ENCODE peak calls at places on chromosomes 5 and 9, in nine cellular contexts. One of them, this sample, is unnamed.
A peak's percentile ranks its signal among the peaks of the same experiment; 100 is the strongest.

GRCh38 chr9:116592926-116593325 is 94.2 kb upstream of the TRIM32 start:
- DNase-seq in right cardiac atrium: no peak
- DNase-seq in body of pancreas: no peak
- DNase-seq in CD8-positive, alpha-beta T cell: no peak
- DNase-seq in left ventricle myocardium inferior: no peak
- DNase-seq in mesendoderm: no peak
- DNase-seq in tibial artery: no peak
- DNase-seq in stomach: no peak
- DNase-seq in thyroid gland: no peak
- DNase-seq in this sample: no peak

GRCh38 chr5:83394190-83394589 is 77.4 kb upstream of the VCAN start:
- DNase-seq in right cardiac atrium: no peak
- DNase-seq in body of pancreas: no peak
- DNase-seq in CD8-positive, alpha-beta T cell: no peak
- DNase-seq in left ventricle myocardium inferior: no peak
- DNase-seq in mesendoderm: no peak
- DNase-seq in tibial artery: no peak
- DNase-seq in stomach: no peak
- DNase-seq in thyroid gland: no peak
- DNase-seq in this sample: no peak

GRCh38 chr9:137293482-137294090 is 8.5 kb downstream of the NRARP start:
- DNase-seq in right cardiac atrium: no peak
- DNase-seq in body of pancreas: peak; percentile 88
- DNase-seq in CD8-positive, alpha-beta T cell: no peak
- DNase-seq in left ventricle myocardium inferior: no peak
- DNase-seq in mesendoderm: no peak
- DNase-seq in tibial artery: no peak
- DNase-seq in stomach: peak; percentile 91
- DNase-seq in thyroid gland: no peak
- DNase-seq in this sample: no peak

GRCh38 chr5:44933686-44934085 is 124.9 kb downstream of the MRPS30 start:
- DNase-seq in right cardiac atrium: no peak
- DNase-seq in body of pancreas: no peak
- DNase-seq in CD8-positive, alpha-beta T cell: no peak
- DNase-seq in left ventricle myocardium inferior: no peak
- DNase-seq in mesendoderm: no peak
- DNase-seq in tibial artery: no peak
- DNase-seq in stomach: no peak
- DNase-seq in thyroid gland: no peak
- DNase-seq in this sample: no peak

GRCh38 chr5:133967715-133968056 is 739 bp downstream of the C5orf15 start:
- DNase-seq in right cardiac atrium: no peak
- DNase-seq in body of pancreas: peak; percentile 18
- DNase-seq in CD8-positive, alpha-beta T cell: no peak
- DNase-seq in left ventricle myocardium inferior: no peak
- DNase-seq in mesendoderm: peak; percentile 24
- DNase-seq in tibial artery: no peak
- DNase-seq in stomach: peak; percentile 28
- DNase-seq in thyroid gland: peak; percentile 24
- DNase-seq in this sample: peak; percentile 12

GRCh38 chr5:91425046-91425445 is 41.9 kb upstream of the ARRDC3 start:
- DNase-seq in right cardiac atrium: no peak
- DNase-seq in body of pancreas: no peak
- DNase-seq in CD8-positive, alpha-beta T cell: no peak
- DNase-seq in left ventricle myocardium inferior: no peak
- DNase-seq in mesendoderm: peak; percentile 36
- DNase-seq in tibial artery: no peak
- DNase-seq in stomach: no peak
- DNase-seq in thyroid gland: no peak
- DNase-seq in this sample: no peak

GRCh38 chr9:92206490-92206889 is 87.0 kb downstream of the IARS1 start:
- DNase-seq in right cardiac atrium: no peak
- DNase-seq in body of pancreas: no peak
- DNase-seq in CD8-positive, alpha-beta T cell: no peak
- DNase-seq in left ventricle myocardium inferior: no peak
- DNase-seq in mesendoderm: no peak
- DNase-seq in tibial artery: no peak
- DNase-seq in stomach: no peak
- DNase-seq in thyroid gland: no peak
- DNase-seq in this sample: no peak

GRCh38 chr9:1922026-1922425 is 93.1 kb upstream of the SMARCA2 start:
- DNase-seq in right cardiac atrium: no peak
- DNase-seq in body of pancreas: no peak
- DNase-seq in CD8-positive, alpha-beta T cell: no peak
- DNase-seq in left ventricle myocardium inferior: no peak
- DNase-seq in mesendoderm: peak; percentile 39
- DNase-seq in tibial artery: no peak
- DNase-seq in stomach: no peak
- DNase-seq in thyroid gland: no peak
- DNase-seq in this sample: no peak

GRCh38 chr5:64612349-64612961 is 77.8 kb upstream of the SHISAL2B start:
- DNase-seq in right cardiac atrium: peak; percentile 30
- DNase-seq in body of pancreas: peak; percentile 48
- DNase-seq in CD8-positive, alpha-beta T cell: no peak
- DNase-seq in left ventricle myocardium inferior: no peak
- DNase-seq in mesendoderm: peak; percentile 81
- DNase-seq in tibial artery: peak; percentile 40
- DNase-seq in stomach: peak; percentile 27
- DNase-seq in thyroid gland: peak; percentile 48
- DNase-seq in this sample: no peak

GRCh38 chr5:149684371-149684770 is 45.7 kb upstream of the PPARGC1B start:
- DNase-seq in right cardiac atrium: no peak
- DNase-seq in body of pancreas: no peak
- DNase-seq in CD8-positive, alpha-beta T cell: no peak
- DNase-seq in left ventricle myocardium inferior: no peak
- DNase-seq in mesendoderm: no peak
- DNase-seq in tibial artery: no peak
- DNase-seq in stomach: no peak
- DNase-seq in thyroid gland: no peak
- DNase-seq in this sample: no peak
- H3K4me1 ChIP-seq in right cardiac atrium: peaks cover 7% of the 10 kb centered on the region
- H3K4me1 ChIP-seq in body of pancreas: no peaks in the 10 kb centered on the region
- H3K4me1 ChIP-seq in CD8-positive, alpha-beta T cell: no peaks in the 10 kb centered on the region
- H3K4me1 ChIP-seq in left ventricle myocardium inferior: peaks cover 46% of the 10 kb centered on the region
- H3K4me1 ChIP-seq in mesendoderm: no peaks in the 10 kb centered on the region
- H3K4me1 ChIP-seq in tibial artery: no peaks in the 10 kb centered on the region
- H3K4me1 ChIP-seq in stomach: peaks cover 16% of the 10 kb centered on the region
- H3K4me1 ChIP-seq in thyroid gland: no peaks in the 10 kb centered on the region
- H3K4me1 ChIP-seq in this sample: no peaks in the 10 kb centered on the region

GRCh38 chr9:21995652-21996275 is 1.2 kb downstream of the CDKN2B-AS1 start:
- DNase-seq in right cardiac atrium: peak; percentile 76
- DNase-seq in body of pancreas: peak; percentile 38
- DNase-seq in CD8-positive, alpha-beta T cell: peak; percentile 17
- DNase-seq in left ventricle myocardium inferior: peak; percentile 49
- DNase-seq in mesendoderm: peak; percentile 64
- DNase-seq in tibial artery: no peak
- DNase-seq in stomach: peak; percentile 46
- DNase-seq in thyroid gland: peak; percentile 9
- DNase-seq in this sample: peak; percentile 32

GRCh38 chr9:21994996-21995651 is 533 bp downstream of the CDKN2B-AS1 start:
- DNase-seq in right cardiac atrium: peak; percentile 85
- DNase-seq in body of pancreas: peak; percentile 55
- DNase-seq in CD8-positive, alpha-beta T cell: peak; percentile 76
- DNase-seq in left ventricle myocardium inferior: peak; percentile 66
- DNase-seq in mesendoderm: peak; percentile 85
- DNase-seq in tibial artery: peak; percentile 63
- DNase-seq in stomach: peak; percentile 69
- DNase-seq in thyroid gland: peak; percentile 37
- DNase-seq in this sample: peak; percentile 87

GRCh38 chr9:21993007-21993406 is 1.2 kb downstream of the CDKN2A start:
- DNase-seq in right cardiac atrium: no peak
- DNase-seq in body of pancreas: no peak
- DNase-seq in CD8-positive, alpha-beta T cell: no peak
- DNase-seq in left ventricle myocardium inferior: no peak
- DNase-seq in mesendoderm: no peak
- DNase-seq in tibial artery: no peak
- DNase-seq in stomach: no peak
- DNase-seq in thyroid gland: no peak
- DNase-seq in this sample: no peak

GRCh38 chr9:21993893-21994525 is at the start of gene CDKN2A:
- DNase-seq in right cardiac atrium: peak; percentile 64
- DNase-seq in body of pancreas: no peak
- DNase-seq in CD8-positive, alpha-beta T cell: peak; percentile 53
- DNase-seq in left ventricle myocardium inferior: no peak
- DNase-seq in mesendoderm: peak; percentile 65
- DNase-seq in tibial artery: no peak
- DNase-seq in stomach: peak; percentile 46
- DNase-seq in thyroid gland: no peak
- DNase-seq in this sample: peak; percentile 51

DNA sequence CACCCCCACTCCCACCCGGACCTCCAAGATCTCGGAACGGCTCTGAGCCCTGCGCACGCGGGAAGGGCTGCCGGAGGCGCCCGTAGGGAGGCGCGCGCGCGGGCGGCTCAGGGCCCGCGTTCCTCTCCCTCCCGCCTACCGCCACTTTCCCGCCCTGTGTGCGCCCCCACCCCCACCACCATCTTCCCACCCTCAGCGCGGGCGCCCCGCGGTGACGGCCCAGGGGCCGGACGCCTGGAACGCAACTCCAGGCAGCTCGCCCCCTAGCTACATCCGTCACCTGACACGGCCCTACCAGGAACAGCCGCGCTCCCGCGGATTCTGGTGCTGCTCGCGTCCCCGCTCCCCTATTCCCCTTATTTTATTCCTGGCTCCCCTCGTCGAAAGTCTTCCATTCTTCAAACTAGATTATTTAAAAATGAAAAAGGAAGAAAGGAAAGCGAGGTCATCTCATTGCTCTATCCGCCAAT is at the start of gene CDKN2B-AS1:
- DNase-seq in right cardiac atrium: peak; percentile 68
- DNase-seq in body of pancreas: peak; percentile 36
- DNase-seq in CD8-positive, alpha-beta T cell: peak; percentile 40
- DNase-seq in left ventricle myocardium inferior: no peak
- DNase-seq in mesendoderm: peak; percentile 59
- DNase-seq in tibial artery: peak; percentile 47
- DNase-seq in stomach: peak; percentile 52
- DNase-seq in thyroid gland: peak; percentile 17
- DNase-seq in this sample: no peak
- H3K27ac ChIP-seq in right cardiac atrium: no peak within 1 kb of the TSS
- H3K27ac ChIP-seq in body of pancreas: no peak within 1 kb of the TSS
- H3K27ac ChIP-seq in CD8-positive, alpha-beta T cell: peak within 1 kb of the TSS; percentile 75
- H3K27ac ChIP-seq in left ventricle myocardium inferior: peak within 1 kb of the TSS; percentile 81
- H3K27ac ChIP-seq in mesendoderm: no peak within 1 kb of the TSS
- H3K27ac ChIP-seq in tibial artery: peak within 1 kb of the TSS; percentile 73
- H3K27ac ChIP-seq in stomach: peak within 1 kb of the TSS; percentile 85
- H3K27ac ChIP-seq in thyroid gland: peak within 1 kb of the TSS; percentile 46
- H3K27ac ChIP-seq in this sample: peak within 1 kb of the TSS; percentile 75

GRCh38 chr9:69190086-69190865 is 16.2 kb downstream of the TJP2 start:
- DNase-seq in right cardiac atrium: no peak
- DNase-seq in body of pancreas: no peak
- DNase-seq in CD8-positive, alpha-beta T cell: no peak
- DNase-seq in left ventricle myocardium inferior: no peak
- DNase-seq in mesendoderm: no peak
- DNase-seq in tibial artery: no peak
- DNase-seq in stomach: no peak
- DNase-seq in thyroid gland: no peak
- DNase-seq in this sample: no peak
- H3K4me1 ChIP-seq in right cardiac atrium: peaks cover 5% of the 10 kb centered on the region
- H3K4me1 ChIP-seq in body of pancreas: peaks cover 60% of the 10 kb centered on the region
- H3K4me1 ChIP-seq in CD8-positive, alpha-beta T cell: no peaks in the 10 kb centered on the region
- H3K4me1 ChIP-seq in left ventricle myocardium inferior: peaks cover 92% of the 10 kb centered on the region
- H3K4me1 ChIP-seq in mesendoderm: peaks cover 8% of the 10 kb centered on the region
- H3K4me1 ChIP-seq in tibial artery: peaks cover 7% of the 10 kb centered on the region
- H3K4me1 ChIP-seq in stomach: peaks cover 96% of the 10 kb centered on the region
- H3K4me1 ChIP-seq in thyroid gland: peaks cover 78% of the 10 kb centered on the region
- H3K4me1 ChIP-seq in this sample: peaks cover 9% of the 10 kb centered on the region

GRCh38 chr5:102223542-102224444 is 72.3 kb downstream of the SLCO4C1 start:
- DNase-seq in right cardiac atrium: no peak
- DNase-seq in body of pancreas: no peak
- DNase-seq in CD8-positive, alpha-beta T cell: no peak
- DNase-seq in left ventricle myocardium inferior: no peak
- DNase-seq in mesendoderm: peak; percentile 57
- DNase-seq in tibial artery: no peak
- DNase-seq in stomach: no peak
- DNase-seq in thyroid gland: no peak
- DNase-seq in this sample: peak; percentile 53
- H3K27ac ChIP-seq in right cardiac atrium: no peak overlapping the region
- H3K27ac ChIP-seq in body of pancreas: no peak overlapping the region
- H3K27ac ChIP-seq in CD8-positive, alpha-beta T cell: no peak overlapping the region
- H3K27ac ChIP-seq in left ventricle myocardium inferior: no peak overlapping the region
- H3K27ac ChIP-seq in mesendoderm: no peak overlapping the region
- H3K27ac ChIP-seq in tibial artery: no peak overlapping the region
- H3K27ac ChIP-seq in stomach: no peak overlapping the region
- H3K27ac ChIP-seq in thyroid gland: no peak overlapping the region
- H3K27ac ChIP-seq in this sample: no peak overlapping the region

GRCh38 chr9:38022995-38023394 is 46.0 kb downstream of the SHB start:
- DNase-seq in right cardiac atrium: no peak
- DNase-seq in body of pancreas: peak; percentile 73
- DNase-seq in CD8-positive, alpha-beta T cell: no peak
- DNase-seq in left ventricle myocardium inferior: no peak
- DNase-seq in mesendoderm: no peak
- DNase-seq in tibial artery: no peak
- DNase-seq in stomach: peak; percentile 82
- DNase-seq in thyroid gland: peak; percentile 85
- DNase-seq in this sample: no peak

GRCh38 chr9:38025166-38025565 is 43.9 kb downstream of the SHB start:
- DNase-seq in right cardiac atrium: no peak
- DNase-seq in body of pancreas: no peak
- DNase-seq in CD8-positive, alpha-beta T cell: no peak
- DNase-seq in left ventricle myocardium inferior: no peak
- DNase-seq in mesendoderm: peak; percentile 57
- DNase-seq in tibial artery: no peak
- DNase-seq in stomach: no peak
- DNase-seq in thyroid gland: no peak
- DNase-seq in this sample: no peak

GRCh38 chr9:38023661-38024035 is 45.4 kb downstream of the SHB start:
- DNase-seq in right cardiac atrium: no peak
- DNase-seq in body of pancreas: no peak
- DNase-seq in CD8-positive, alpha-beta T cell: no peak
- DNase-seq in left ventricle myocardium inferior: no peak
- DNase-seq in mesendoderm: no peak
- DNase-seq in tibial artery: no peak
- DNase-seq in stomach: no peak
- DNase-seq in thyroid gland: peak; percentile 29
- DNase-seq in this sample: no peak

GRCh38 chr9:38022203-38022602 is 46.8 kb downstream of the SHB start:
- DNase-seq in right cardiac atrium: no peak
- DNase-seq in body of pancreas: no peak
- DNase-seq in CD8-positive, alpha-beta T cell: no peak
- DNase-seq in left ventricle myocardium inferior: no peak
- DNase-seq in mesendoderm: no peak
- DNase-seq in tibial artery: no peak
- DNase-seq in stomach: no peak
- DNase-seq in thyroid gland: no peak
- DNase-seq in this sample: no peak

DNA sequence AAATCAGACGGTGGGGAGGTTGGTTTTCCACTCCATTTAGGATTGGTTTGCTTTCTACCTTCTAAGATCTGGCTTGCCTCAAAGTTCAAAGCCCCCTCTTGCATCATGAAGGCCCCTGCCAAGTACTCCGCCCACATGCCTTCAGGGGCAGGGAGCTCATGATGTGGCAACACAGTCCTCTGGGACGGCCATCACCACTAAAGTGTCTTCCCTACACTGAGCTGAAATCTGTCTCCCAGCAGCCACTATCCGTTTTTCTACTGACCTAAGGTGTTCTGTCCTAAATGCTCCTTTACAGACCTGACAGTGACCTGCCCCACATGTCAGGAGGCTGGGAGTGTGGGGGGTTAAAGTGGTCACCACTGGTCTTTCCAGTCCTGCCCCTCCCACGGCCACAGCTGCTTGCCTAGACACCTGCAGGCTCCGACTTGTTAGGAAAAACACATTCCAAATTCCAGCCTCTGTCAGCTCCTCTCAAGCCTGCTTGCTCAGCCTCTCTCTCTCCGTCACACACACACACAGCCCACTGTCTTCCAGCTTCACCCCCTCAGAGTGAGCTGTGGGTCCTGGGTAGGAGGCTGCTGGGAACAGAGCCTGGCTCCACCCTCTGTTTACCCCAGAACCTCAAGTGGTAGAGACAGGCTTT is 44.9 kb downstream of the SHB start:
- DNase-seq in right cardiac atrium: no peak
- DNase-seq in body of pancreas: no peak
- DNase-seq in CD8-positive, alpha-beta T cell: no peak
- DNase-seq in left ventricle myocardium inferior: no peak
- DNase-seq in mesendoderm: peak; percentile 77
- DNase-seq in tibial artery: no peak
- DNase-seq in stomach: no peak
- DNase-seq in thyroid gland: peak; percentile 87
- DNase-seq in this sample: no peak
- H3K4me1 ChIP-seq in right cardiac atrium: peaks cover 38% of the 10 kb centered on the region
- H3K4me1 ChIP-seq in body of pancreas: peaks cover 82% of the 10 kb centered on the region
- H3K4me1 ChIP-seq in CD8-positive, alpha-beta T cell: no peaks in the 10 kb centered on the region
- H3K4me1 ChIP-seq in left ventricle myocardium inferior: peaks cover 98% of the 10 kb centered on the region
- H3K4me1 ChIP-seq in mesendoderm: peaks cover 32% of the 10 kb centered on the region
- H3K4me1 ChIP-seq in tibial artery: peaks cover 10% of the 10 kb centered on the region
- H3K4me1 ChIP-seq in stomach: peaks cover 95% of the 10 kb centered on the region
- H3K4me1 ChIP-seq in thyroid gland: peaks cover 73% of the 10 kb centered on the region
- H3K4me1 ChIP-seq in this sample: peaks cover 4% of the 10 kb centered on the region

This sample was measured in CD4-positive, alpha-beta memory T cell.